ENCODE peak calls at places on chromosome 16, in eight cellular contexts. L is endothelial cell, X is HFFc6, R is transverse colon, B is MCF 10A, M is breast epithelium, U is esophagus squamous epithelium, I is natural killer cell. G is an unnamed sample.

GRCh38 chr16:89395150-89396142 is 94.9 kb downstream of the ANKRD11 start:
- DNase-seq in I (no peak), U (no peak), M (peak; percentile 91), L (no peak), B (peak; percentile 98), R (peak; percentile 87), X (peak; percentile 97), G (no peak)

GRCh38 chr16:51393381-51394005 is 242.4 kb upstream of the SALL1 start:
- DNase-seq in X (peak; percentile 55), L (no peak), I (no peak), R (no peak), U (no peak), M (no peak), B (no peak), G (no peak)

GRCh38 chr16:19419691-19420060 is 2.0 kb downstream of the TMC5 start:
- DNase-seq in R (no peak), L (no peak), M (no peak), U (no peak), I (no peak), B (peak; percentile 87), X (no peak), G (no peak)

GRCh38 chr16:25257956-25258855 is 561 bp upstream of the ZKSCAN2 start:
- DNase-seq in M (peak; percentile 59), B (peak; percentile 87), R (peak; percentile 87), X (peak; percentile 83), U (peak; percentile 56), I (peak; percentile 71), L (peak; percentile 81), G (peak; percentile 91)

GRCh38 chr16:47925811-47926460 is 229.9 kb downstream of the ABCC12 start:
- DNase-seq in U (no peak), L (no peak), I (no peak), B (peak; percentile 1), R (no peak), X (peak; percentile 34), M (no peak), G (no peak)

GRCh38 chr16:88904676-88905365 is 38.4 kb upstream of the PABPN1L start:
- DNase-seq in B (no peak), U (no peak), M (no peak), X (no peak), L (no peak), I (no peak), R (no peak), G (no peak)

GRCh38 chr16:85759136-85759535 is 8.2 kb upstream of the C16orf74 start:
- DNase-seq in M (no peak), B (no peak), I (no peak), R (no peak), U (no peak), X (no peak), L (no peak), G (no peak)

GRCh38 chr16:57115504-57116182 is 23.3 kb downstream of the CPNE2 start:
- DNase-seq in X (no peak), L (no peak), R (no peak), B (no peak), U (no peak), M (no peak), I (no peak), G (no peak)

GRCh38 chr16:9908613-9909012 is 273.6 kb downstream of the GRIN2A start:
- DNase-seq in X (no peak), I (no peak), R (no peak), B (no peak), L (no peak), U (no peak), M (no peak), G (no peak)

GRCh38 chr16:10083301-10083700 is 98.9 kb downstream of the GRIN2A start:
- DNase-seq in U (no peak), R (no peak), X (no peak), I (no peak), L (no peak), M (no peak), B (no peak), G (no peak)

GRCh38 chr16:49179714-49180330 is 101.8 kb downstream of the CBLN1 start:
- DNase-seq in B (peak; percentile 28), L (no peak), M (no peak), U (no peak), R (peak; percentile 78), I (no peak), X (no peak), G (no peak)

GRCh38 chr16:28321700-28322411 is 29.5 kb downstream of the SBK1 start:
- DNase-seq in B (peak; percentile 40), X (no peak), R (peak; percentile 35), M (no peak), L (peak; percentile 74), U (no peak), I (no peak), G (no peak)

GRCh38 chr16:14564881-14565687 is 65.0 kb downstream of the PARN start:
- DNase-seq in R (no peak), B (peak; percentile 68), I (no peak), X (peak; percentile 32), L (no peak), M (no peak), U (no peak), G (no peak)

GRCh38 chr16:27313422-27314160 is at the start of gene IL4R:
- DNase-seq in M (peak; percentile 81), I (peak; percentile 68), X (peak; percentile 51), R (peak; percentile 81), B (peak; percentile 82), L (peak; percentile 46), U (no peak), G (no peak)

GRCh38 chr16:82061861-82062525 is 26.9 kb downstream of the HSD17B2 start:
- DNase-seq in M (no peak), R (no peak), B (peak; percentile 70), L (peak; percentile 10), I (no peak), U (no peak), X (peak; percentile 11), G (no peak)

GRCh38 chr16:82059161-82059982 is 24.3 kb downstream of the HSD17B2 start:
- DNase-seq in B (no peak), M (peak; percentile 32), X (no peak), U (no peak), R (no peak), L (no peak), I (no peak), G (no peak)

GRCh38 chr16:82062645-82063058 is 27.6 kb downstream of the HSD17B2 start:
- DNase-seq in U (no peak), M (no peak), R (no peak), L (no peak), X (peak; percentile 33), B (peak; percentile 97), I (no peak), G (no peak)

GRCh38 chr16:82056550-82056896 is 21.5 kb downstream of the HSD17B2 start:
- DNase-seq in U (no peak), L (no peak), X (no peak), R (no peak), M (no peak), I (no peak), B (no peak), G (no peak)

GRCh38 chr16:82059983-82060421 is 24.9 kb downstream of the HSD17B2 start:
- DNase-seq in R (no peak), I (no peak), B (peak; percentile 51), L (no peak), M (no peak), U (no peak), X (no peak), G (no peak)
- TF ChIP-seq CTCF in R (no peak), I (no peak), B (no peak), L (no peak), M (no peak), U (no peak), X (no peak), G (no peak)

DNA sequence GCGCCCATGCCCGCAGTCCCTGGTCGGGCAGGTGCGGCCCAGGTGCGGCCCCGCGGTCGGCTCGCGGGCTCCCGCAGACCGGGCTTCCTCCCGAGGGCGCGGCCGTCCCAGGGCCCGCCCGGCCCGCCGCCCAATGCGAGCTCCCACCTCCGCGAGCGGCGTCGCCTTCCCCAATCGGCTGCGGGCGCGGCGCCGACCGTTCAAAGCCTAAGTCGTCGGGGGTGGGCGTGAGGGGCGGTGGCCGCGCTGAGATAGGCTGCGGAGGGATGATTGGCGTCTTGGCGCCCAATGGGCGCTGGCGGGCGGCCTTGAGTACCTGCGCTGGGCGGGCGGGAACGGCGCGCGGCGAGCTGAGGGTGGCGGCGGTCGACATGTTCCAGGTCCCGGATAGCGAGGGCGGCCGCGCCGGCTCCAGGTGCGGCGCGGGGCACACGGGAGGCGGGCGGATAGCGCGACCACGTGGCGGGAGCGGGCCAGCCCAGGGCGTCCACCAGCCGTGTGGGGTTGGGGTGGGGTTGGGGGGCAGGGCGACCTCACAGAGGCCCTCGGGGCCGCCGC is at the start of gene JPT2:
- DNase-seq in I (peak; percentile 89), U (peak; percentile 80), M (peak; percentile 97), L (peak; percentile 95), R (peak; percentile 98), X (peak; percentile 91), B (peak; percentile 98), G (peak; percentile 97)
- TF ChIP-seq CTCF in I (no peak), U (no peak), M (no peak), L (no peak), R (no peak), X (no peak), B (no peak), G (no peak)

GRCh38 chr16:84649511-84649861 is 1.2 kb downstream of the KLHL36 start:
- DNase-seq in R (no peak), I (no peak), L (no peak), M (no peak), B (no peak), U (no peak), X (no peak), G (no peak)

GRCh38 chr16:84648595-84649510 is 542 bp downstream of the KLHL36 start:
- DNase-seq in B (peak; percentile 21), U (no peak), R (peak; percentile 73), I (peak; percentile 44), L (peak; percentile 43), M (no peak), X (no peak), G (no peak)

GRCh38 chr16:84643677-84644076 is 4.6 kb upstream of the KLHL36 start:
- DNase-seq in I (no peak), L (no peak), X (no peak), R (no peak), M (no peak), B (peak; percentile 50), U (no peak), G (no peak)

GRCh38 chr16:84650062-84650991 is 2.0 kb downstream of the KLHL36 start:
- DNase-seq in X (peak; percentile 85), M (no peak), R (no peak), U (no peak), L (no peak), B (no peak), I (no peak), G (no peak)

GRCh38 chr16:84647830-84648594 is at the start of gene KLHL36:
- DNase-seq in R (peak; percentile 63), B (peak; percentile 23), U (no peak), M (peak; percentile 36), X (no peak), I (peak; percentile 81), L (peak; percentile 63), G (peak; percentile 79)
- TF ChIP-seq CTCF in R (peak; percentile 29), B (no peak), U (no peak), M (no peak), X (no peak), I (no peak), L (no peak), G (peak; percentile 35)

DNA sequence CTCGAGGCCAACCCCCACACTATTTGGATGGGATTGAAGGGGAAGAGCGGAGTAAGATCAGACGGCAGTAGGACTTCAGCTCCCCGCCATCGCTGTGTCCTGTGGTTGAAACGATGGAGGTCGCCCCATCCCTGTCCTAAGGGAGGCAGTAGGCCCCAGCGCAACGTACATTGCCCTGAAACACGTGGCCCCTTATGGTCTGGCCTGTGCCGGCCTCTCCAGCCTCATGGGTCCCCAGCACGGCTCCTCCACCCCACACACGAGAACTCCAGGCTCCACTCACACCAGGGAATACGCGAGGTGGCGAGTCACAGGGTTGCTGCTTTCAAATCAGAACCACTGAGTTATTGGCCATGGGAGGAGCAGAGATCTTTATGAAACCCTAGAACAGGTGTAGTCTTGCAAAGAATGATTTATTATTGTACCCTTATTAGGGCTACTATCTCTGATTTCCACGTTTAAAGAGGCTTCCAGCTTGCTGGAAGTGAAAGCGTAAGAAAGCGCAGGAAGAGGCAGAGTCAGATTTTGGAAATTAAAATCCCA is 669 bp upstream of the DCTPP1 start:
- DNase-seq in R (no peak), L (no peak), B (no peak), M (no peak), U (no peak), X (no peak), I (no peak), G (no peak)
- TF ChIP-seq CTCF in R (peak; percentile 43), L (no peak), B (no peak), M (no peak), U (no peak), X (peak; percentile 62), I (peak; percentile 33), G (peak; percentile 52)

G was measured in type B pancreatic cell.